ENCODE peak calls at places on chromosomes 4 and X, in four cellular contexts. N is astrocyte, M is hypothalamus, E is SK-N-SH. A is an unnamed sample.

GRCh38 chrX:30935985-30936384 is 46.9 kb upstream of the TAB3 start:
- DNase-seq in N (no peak), M (no peak), E (peak), A (peak)

GRCh38 chr4:136768925-136769275 is 763.4 kb downstream of the PCDH18 start:
- DNase-seq in N (no peak), M (no peak), E (no peak), A (peak)

GRCh38 chr4:81085979-81086378 is 55.5 kb downstream of the BMP3 start:
- DNase-seq in N (no peak), M (no peak), E (no peak), A (no peak)

GRCh38 chrX:103477496-103477895 is 41.8 kb downstream of the RAB40A start:
- DNase-seq in N (no peak), M (no peak), E (no peak), A (peak)

GRCh38 chr4:99504804-99505502 is 5.9 kb upstream of the C4orf17 start:
- DNase-seq in N (no peak), M (no peak), E (no peak), A (no peak)

GRCh38 chrX:38561126-38561868 is at the start of gene TSPAN7:
- DNase-seq in N (peak), M (peak), E (peak), A (peak)

GRCh38 chr4:71009091-71009490 is 15.6 kb downstream of the DCK start:
- DNase-seq in N (peak), M (no peak), E (peak), A (peak)

GRCh38 chrX:18353931-18354368 is 538 bp downstream of the SCML2 start:
- DNase-seq in N (no peak), M (no peak), E (peak), A (no peak)

GRCh38 chrX:154332561-154332960 is 37.0 kb downstream of the TKTL1 start:
- DNase-seq in N (no peak), M (no peak), E (no peak), A (no peak)

GRCh38 chr4:15402146-15402545 is 25.7 kb upstream of the C1QTNF7 start:
- DNase-seq in N (peak), M (no peak), E (no peak), A (peak)

GRCh38 chr4:30536231-30536630 is 183.9 kb upstream of the PCDH7 start:
- DNase-seq in N (peak), M (no peak), E (no peak), A (peak)

GRCh38 chr4:8185280-8185679 is 13.8 kb upstream of the SH3TC1 start:
- DNase-seq in N (peak), M (no peak), E (no peak), A (peak)

GRCh38 chr4:124872659-124873058 is 160.1 kb upstream of the ANKRD50 start:
- DNase-seq in N (no peak), M (no peak), E (no peak), A (no peak)

GRCh38 chr4:113020966-113021365 is 28.5 kb upstream of the ANK2 start:
- DNase-seq in N (peak), M (no peak), E (no peak), A (no peak)

GRCh38 chr4:72767903-72768817 is 199.1 kb upstream of the ADAMTS3 start:
- DNase-seq in N (peak), M (no peak), E (peak), A (peak)

GRCh38 chr4:173261052-173261451 is 73.1 kb downstream of the HMGB2 start:
- DNase-seq in N (no peak), M (no peak), E (no peak), A (no peak)

GRCh38 chr4:56575820-56576429 is 70.3 kb downstream of the ARL9 start:
- DNase-seq in N (peak), M (no peak), E (peak), A (peak)

GRCh38 chr4:145132521-145133098 is 34.5 kb downstream of the ABCE1 start:
- DNase-seq in N (peak), M (no peak), E (no peak), A (peak)

GRCh38 chrX:40100141-40100536 is 2.4 kb upstream of the BCOR start:
- DNase-seq in N (no peak), M (no peak), E (peak), A (peak)

GRCh38 chr4:83855044-83855443 is 319.1 kb downstream of the GPAT3 start:
- DNase-seq in N (peak), M (no peak), E (no peak), A (peak)

GRCh38 chr4:183636488-183636887 is 22.5 kb downstream of the RWDD4 start:
- DNase-seq in N (no peak), M (no peak), E (no peak), A (no peak)

GRCh38 chrX:123481908-123482873 is 250.7 kb downstream of the THOC2 start:
- DNase-seq in N (peak), M (no peak), E (no peak), A (peak)

GRCh38 chrX:7110821-7111276 is 36.7 kb upstream of the STS start:
- DNase-seq in N (no peak), M (no peak), E (no peak), A (no peak)